ENCODE peak calls at places on chromosomes 6 and 20, in five cellular contexts. M, C, O, E and Y are unnamed samples.

GRCh38 chr6:47414517-47415167 is 62.9 kb upstream of the CD2AP start:
- DNase-seq in M (no peak), C (no peak), O (no peak), E (no peak), Y (no peak)

GRCh38 chr6:133724726-133725125 is 164.2 kb upstream of the TCF21 start:
- DNase-seq in M (no peak), C (no peak), O (no peak), E (no peak), Y (no peak)

GRCh38 chr20:32558526-32558925 is 26.6 kb downstream of the NOL4L start:
- DNase-seq in M (no peak), C (no peak), O (no peak), E (no peak), Y (no peak)

GRCh38 chr6:106133040-106133439 is 46.9 kb downstream of the PRDM1 start:
- DNase-seq in M (no peak), C (no peak), O (no peak), E (no peak), Y (no peak)

GRCh38 chr20:63081351-63081750 is 74.6 kb upstream of the BHLHE23 start:
- DNase-seq in M (peak; percentile 28), C (no peak), O (no peak), E (no peak), Y (no peak)

GRCh38 chr6:158709809-158710208 is 60.0 kb downstream of the SYTL3 start:
- DNase-seq in M (no peak), C (no peak), O (no peak), E (no peak), Y (no peak)

GRCh38 chr6:39388526-39389371 is 66.2 kb upstream of the KCNK16 start:
- DNase-seq in M (no peak), C (no peak), O (no peak), E (no peak), Y (no peak)

GRCh38 chr6:167437888-167438484 is 113.1 kb downstream of the TTLL2 start:
- DNase-seq in M (no peak), C (no peak), O (no peak), E (no peak), Y (no peak)

GRCh38 chr20:20594171-20594530 is 118.3 kb downstream of the RALGAPA2 start:
- DNase-seq in M (no peak), C (no peak), O (no peak), E (no peak), Y (no peak)

GRCh38 chr20:36573798-36574277 is 441 bp downstream of the TGIF2 start:
- DNase-seq in M (peak; percentile 78), C (no peak), O (peak; percentile 54), E (peak; percentile 66), Y (peak; percentile 36)

GRCh38 chr6:29757701-29758293 is 34.6 kb downstream of the HLA-F start:
- DNase-seq in M (no peak), C (no peak), O (no peak), E (no peak), Y (peak; percentile 10)

GRCh38 chr6:165615629-165616028 is 47.4 kb downstream of the PDE10A start:
- DNase-seq in M (no peak), C (no peak), O (no peak), E (no peak), Y (no peak)

GRCh38 chr6:143279385-143279784 is 171.1 kb downstream of the ADAT2 start:
- DNase-seq in M (no peak), C (peak; percentile 15), O (peak; percentile 14), E (no peak), Y (no peak)

GRCh38 chr6:31163922-31164321 is 5.5 kb downstream of the TCF19 start:
- DNase-seq in M (no peak), C (peak; percentile 68), O (no peak), E (no peak), Y (no peak)

GRCh38 chr6:163455553-163455952 is 41.0 kb downstream of the QKI start:
- DNase-seq in M (no peak), C (no peak), O (no peak), E (no peak), Y (no peak)

GRCh38 chr20:37986873-37987601 is 46.2 kb downstream of the TTI1 start:
- DNase-seq in M (peak; percentile 84), C (peak; percentile 74), O (peak; percentile 35), E (no peak), Y (no peak)

GRCh38 chr20:33796907-33797544 is 14.1 kb upstream of the CHMP4B start:
- DNase-seq in M (no peak), C (no peak), O (no peak), E (no peak), Y (no peak)

GRCh38 chr6:104161960-104162669 is 697.6 kb downstream of the HACE1 start:
- DNase-seq in M (no peak), C (no peak), O (no peak), E (no peak), Y (no peak)

GRCh38 chr20:40291483-40291882 is 397.6 kb downstream of the MAFB start:
- DNase-seq in M (no peak), C (no peak), O (no peak), E (no peak), Y (no peak)

GRCh38 chr6:64679411-64679810 is 1027.6 kb downstream of the EYS start:
- DNase-seq in M (no peak), C (no peak), O (no peak), E (no peak), Y (no peak)

GRCh38 chr20:11529046-11529445 is 388.6 kb upstream of the BTBD3 start:
- DNase-seq in M (no peak), C (no peak), O (no peak), E (no peak), Y (no peak)

GRCh38 chr20:11849976-11850670 is 67.6 kb upstream of the BTBD3 start:
- DNase-seq in M (no peak), C (peak; percentile 10), O (no peak), E (no peak), Y (no peak)

GRCh38 chr6:135087803-135088202 is 33.2 kb upstream of the HBS1L start:
- DNase-seq in M (no peak), C (peak; percentile 51), O (no peak), E (no peak), Y (no peak)

GRCh38 chr6:20217476-20217855 is 5.2 kb upstream of the MBOAT1 start:
- DNase-seq in M (no peak), C (no peak), O (no peak), E (no peak), Y (no peak)

GRCh38 chr6:166007349-166008263 is 160.0 kb downstream of the TBXT start:
- DNase-seq in M (no peak), C (peak; percentile 50), O (peak; percentile 54), E (peak; percentile 90), Y (no peak)

GRCh38 chr20:61220131-61220530 is 31.9 kb upstream of the CDH4 start:
- DNase-seq in M (no peak), C (no peak), O (no peak), E (no peak), Y (peak; percentile 29)

GRCh38 chr6:167031082-167031709 is 32.0 kb downstream of the CEP43 start:
- DNase-seq in M (no peak), C (no peak), O (no peak), E (no peak), Y (no peak)

GRCh38 chr6:21441386-21441785 is 152.2 kb upstream of the SOX4 start:
- DNase-seq in M (no peak), C (no peak), O (no peak), E (no peak), Y (no peak)

DNA sequence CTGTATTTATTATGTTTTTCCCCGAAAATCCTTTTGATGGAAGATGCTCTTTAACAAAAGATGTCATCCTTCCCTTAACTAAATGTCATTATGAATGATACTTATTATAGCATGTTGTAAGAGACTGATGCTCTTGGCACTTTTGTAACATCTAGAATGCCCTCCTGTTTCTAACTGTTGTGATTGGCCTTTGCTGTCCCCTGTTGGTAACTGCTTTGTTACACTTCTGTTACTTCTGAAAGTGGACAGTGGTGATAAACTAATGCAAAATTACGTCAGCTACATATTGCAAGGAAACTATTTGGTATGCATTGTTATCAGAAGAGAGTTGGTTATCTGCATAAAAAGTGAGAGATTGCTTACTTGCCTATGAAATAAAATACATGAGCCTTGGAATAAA is 5.8 kb downstream of the TTK start:
- DNase-seq in M (no peak), C (no peak), O (no peak), E (no peak), Y (no peak)
- H3K27ac ChIP-seq in M (no peak overlapping the region), C (no peak overlapping the region), O (no peak overlapping the region), E (no peak overlapping the region), Y (no peak overlapping the region)

GRCh38 chr6:90212274-90212673 is 84.4 kb downstream of the BACH2 start:
- DNase-seq in M (no peak), C (no peak), O (no peak), E (no peak), Y (no peak)
- TF ChIP-seq CTCF in M (no peak), C (no peak), O (no peak), E (no peak), Y (no peak)

GRCh38 chr6:3229566-3230274 is 2.3 kb upstream of the TUBB2B start:
- DNase-seq in M (no peak), C (no peak), O (no peak), E (no peak), Y (no peak)

GRCh38 chr6:3227363-3228045 is at the start of gene TUBB2B:
- DNase-seq in M (no peak), C (peak; percentile 31), O (no peak), E (no peak), Y (no peak)

GRCh38 chr6:3228046-3228671 is 706 bp upstream of the TUBB2B start:
- DNase-seq in M (no peak), C (peak; percentile 44), O (no peak), E (no peak), Y (no peak)

GRCh38 chr6:3230275-3231212 is 3.1 kb upstream of the TUBB2B start:
- DNase-seq in M (no peak), C (peak; percentile 29), O (no peak), E (no peak), Y (no peak)

DNA sequence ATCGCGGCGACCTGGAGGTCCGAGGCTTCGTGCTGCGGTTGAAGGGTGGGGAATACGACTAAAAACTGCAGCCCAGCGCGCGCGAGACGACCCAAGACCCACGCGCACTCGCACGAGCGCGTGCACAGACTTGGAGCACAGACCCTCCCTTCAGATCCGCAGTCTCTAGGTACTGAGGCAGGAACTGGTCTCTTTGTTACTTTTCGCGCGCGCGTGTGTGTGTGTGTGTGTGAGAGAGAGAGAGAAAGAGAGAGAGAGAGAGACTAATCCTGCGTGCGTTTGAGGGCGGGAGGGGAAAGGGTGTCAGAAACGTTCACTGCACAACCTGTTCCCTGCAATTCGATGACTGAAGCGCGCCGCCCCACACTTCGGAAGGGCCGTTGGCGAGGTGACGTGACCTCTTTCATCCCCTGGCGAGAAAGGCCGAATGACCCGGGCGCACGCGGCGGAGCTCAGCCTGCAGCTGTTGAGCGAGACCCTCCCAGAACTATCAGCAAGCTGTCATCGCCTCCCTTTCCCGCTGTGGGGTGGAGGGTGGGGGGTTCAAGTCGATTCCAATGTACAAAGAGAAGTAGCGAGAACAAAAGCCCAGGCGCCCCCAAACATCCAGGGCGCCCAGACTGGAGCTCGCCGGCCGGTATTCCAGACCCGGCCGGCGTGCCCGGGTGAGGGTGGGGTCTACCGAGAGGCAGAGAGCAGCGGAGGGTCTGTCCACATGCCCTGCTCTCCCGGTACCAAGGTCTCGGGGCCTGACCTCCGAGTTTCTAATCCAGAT is 1.5 kb upstream of the TUBB2B start:
- DNase-seq in M (peak; percentile 69), C (no peak), O (no peak), E (no peak), Y (no peak)
- H3K27me3 ChIP-seq in M (peaks cover 73% of the 10 kb centered on the region), C (no peaks in the 10 kb centered on the region), O (peaks cover 86% of the 10 kb centered on the region), E (peaks cover 2% of the 10 kb centered on the region), Y (peaks cover 76% of the 10 kb centered on the region)

DNA sequence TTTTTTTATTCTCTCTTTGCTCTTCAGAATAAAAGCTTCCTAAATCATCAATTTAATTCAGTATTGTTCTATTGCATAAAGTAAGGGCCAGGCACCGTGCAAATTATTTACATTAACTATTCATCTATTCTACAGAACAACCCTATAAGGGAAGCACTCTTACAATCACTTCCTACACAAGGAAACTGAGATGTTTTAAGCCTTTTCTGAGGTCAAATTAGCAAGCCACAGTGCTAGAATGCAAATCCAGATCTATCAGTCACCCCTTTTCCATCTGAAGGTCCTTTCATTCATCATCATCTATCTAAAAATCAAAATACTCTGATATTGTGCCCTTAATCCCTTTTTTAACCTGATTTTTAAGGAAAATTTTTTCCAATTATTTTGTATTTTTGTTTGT is 31.2 kb downstream of the FRK start:
- DNase-seq in M (no peak), C (no peak), O (no peak), E (no peak), Y (no peak)
- H3K27ac ChIP-seq in M (no peak overlapping the region), C (no peak overlapping the region), O (no peak overlapping the region), E (no peak overlapping the region), Y (no peak overlapping the region)